ENCODE peak calls at places on chromosomes 2 and 18, in eight cellular contexts. F is heart left ventricle, C is Panc1, N is aorta, V is RWPE2, Q is body of pancreas, Y is K562, I is psoas muscle. H is an unnamed sample.

GRCh38 chr2:204871246-204871953 is 326.1 kb downstream of the PARD3B start:
- ATAC-seq in F (no peak), C (peak), N (no peak), V (no peak), Q (no peak), Y (no peak), I (no peak), H (no peak)

GRCh38 chr2:7950035-7950612 is 731.7 kb upstream of the ID2 start:
- ATAC-seq in F (no peak), C (no peak), N (peak), V (no peak), Q (no peak), Y (no peak), I (no peak), H (no peak)

GRCh38 chr2:159525012-159525411 is 91.3 kb downstream of the BAZ2B start:
- ATAC-seq in F (no peak), C (no peak), N (no peak), V (no peak), Q (no peak), Y (no peak), I (no peak), H (no peak)

GRCh38 chr2:230946429-230947234 is 21.6 kb upstream of the GPR55 start:
- ATAC-seq in F (no peak), C (no peak), N (no peak), V (no peak), Q (no peak), Y (no peak), I (no peak), H (no peak)

GRCh38 chr18:55244520-55244919 is 285.3 kb upstream of the CCDC68 start:
- ATAC-seq in F (peak), C (no peak), N (no peak), V (no peak), Q (no peak), Y (no peak), I (no peak), H (peak)

GRCh38 chr18:45266023-45266422 is 349.3 kb upstream of the SLC14A2 start:
- ATAC-seq in F (no peak), C (no peak), N (no peak), V (no peak), Q (no peak), Y (no peak), I (no peak), H (no peak)

GRCh38 chr2:6906165-6906751 is 11.0 kb upstream of the RNF144A start:
- ATAC-seq in F (no peak), C (no peak), N (no peak), V (no peak), Q (no peak), Y (no peak), I (no peak), H (no peak)

GRCh38 chr2:9639000-9639602 is 8.3 kb upstream of the YWHAQ start:
- ATAC-seq in F (peak), C (peak), N (no peak), V (no peak), Q (no peak), Y (no peak), I (no peak), H (peak)

GRCh38 chr18:22711381-22711717 is 221.8 kb upstream of the RBBP8 start:
- ATAC-seq in F (no peak), C (peak), N (no peak), V (peak), Q (peak), Y (no peak), I (no peak), H (no peak)

GRCh38 chr18:48796491-48797205 is 154.1 kb downstream of the SMAD7 start:
- ATAC-seq in F (no peak), C (no peak), N (no peak), V (no peak), Q (no peak), Y (no peak), I (no peak), H (no peak)

GRCh38 chr2:205768815-205769493 is 86.7 kb downstream of the NRP2 start:
- ATAC-seq in F (no peak), C (no peak), N (no peak), V (peak), Q (no peak), Y (no peak), I (no peak), H (peak)

GRCh38 chr2:21256006-21256405 is 132.2 kb downstream of the TDRD15 start:
- ATAC-seq in F (peak), C (no peak), N (no peak), V (peak), Q (peak), Y (peak), I (no peak), H (peak)

GRCh38 chr2:68796306-68796905 is 61.8 kb downstream of the ARHGAP25 start:
- ATAC-seq in F (peak), C (no peak), N (no peak), V (no peak), Q (no peak), Y (no peak), I (no peak), H (no peak)

GRCh38 chr2:68799138-68799537 is 64.5 kb downstream of the ARHGAP25 start:
- ATAC-seq in F (no peak), C (no peak), N (no peak), V (peak), Q (no peak), Y (no peak), I (no peak), H (no peak)

GRCh38 chr2:68798574-68798973 is 64.0 kb downstream of the ARHGAP25 start:
- ATAC-seq in F (no peak), C (no peak), N (no peak), V (no peak), Q (no peak), Y (no peak), I (no peak), H (no peak)

GRCh38 chr2:68800517-68800916 is 65.9 kb downstream of the ARHGAP25 start:
- ATAC-seq in F (no peak), C (no peak), N (no peak), V (no peak), Q (no peak), Y (no peak), I (no peak), H (no peak)

GRCh38 chr2:68799615-68800400 is 65.2 kb downstream of the ARHGAP25 start:
- ATAC-seq in F (no peak), C (no peak), N (no peak), V (peak), Q (no peak), Y (no peak), I (no peak), H (no peak)
- H3K4me3 ChIP-seq in F (no peak), C (no peak), N (no peak), V (no peak), Q (no peak), Y (no peak), I (no peak), H (no peak)

DNA sequence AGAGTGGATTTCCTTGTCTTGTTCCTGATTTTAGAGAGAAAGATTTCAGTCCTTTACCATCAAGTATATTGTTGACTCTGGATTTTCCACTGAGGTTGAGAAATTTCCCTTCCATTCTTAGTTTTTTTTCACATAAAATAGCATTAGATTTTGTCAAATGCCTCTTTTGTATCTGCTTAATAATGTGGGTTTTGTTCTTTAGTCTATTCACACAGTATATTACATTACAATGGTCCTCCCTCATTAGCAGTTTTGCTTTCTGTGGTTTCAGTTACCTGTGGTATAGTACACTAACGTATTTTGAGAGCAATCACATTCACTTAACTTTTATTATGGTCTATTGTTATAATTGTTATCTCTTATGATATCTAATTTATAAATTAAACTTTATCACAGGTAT is 105.5 kb downstream of the THADA start:
- ATAC-seq in F (no peak), C (no peak), N (no peak), V (no peak), Q (no peak), Y (no peak), I (no peak), H (no peak)
- H3K27ac ChIP-seq in F (no peak), C (no peak), N (no peak), V (peak), Q (no peak), Y (no peak), I (no peak), H (no peak)

GRCh38 chr2:144941743-144942488 is 422.0 kb upstream of the ZEB2 start:
- ATAC-seq in F (no peak), C (no peak), N (no peak), V (no peak), Q (no peak), Y (no peak), I (no peak), H (no peak)

GRCh38 chr2:144942516-144943256 is 422.8 kb upstream of the ZEB2 start:
- ATAC-seq in F (no peak), C (no peak), N (no peak), V (peak), Q (no peak), Y (peak), I (no peak), H (no peak)

GRCh38 chr2:144943986-144944385 is 424.1 kb upstream of the ZEB2 start:
- ATAC-seq in F (no peak), C (no peak), N (no peak), V (peak), Q (no peak), Y (no peak), I (no peak), H (no peak)

GRCh38 chr2:144944506-144945230 is 424.7 kb upstream of the ZEB2 start:
- ATAC-seq in F (no peak), C (no peak), N (no peak), V (peak), Q (no peak), Y (no peak), I (no peak), H (no peak)

GRCh38 chr2:144943293-144943941 is 423.5 kb upstream of the ZEB2 start:
- ATAC-seq in F (no peak), C (no peak), N (no peak), V (no peak), Q (no peak), Y (peak), I (no peak), H (no peak)
- H3K4me3 ChIP-seq in F (no peak), C (no peak), N (no peak), V (no peak), Q (no peak), Y (no peak), I (no peak), H (no peak)

GRCh38 chr2:85893428-85894258 is 4.9 kb upstream of the ST3GAL5 start:
- ATAC-seq in F (no peak), C (peak), N (no peak), V (peak), Q (no peak), Y (no peak), I (no peak), H (no peak)
- H3K27ac ChIP-seq in F (no peak), C (no peak), N (no peak), V (peak), Q (no peak), Y (no peak), I (no peak), H (no peak)

DNA sequence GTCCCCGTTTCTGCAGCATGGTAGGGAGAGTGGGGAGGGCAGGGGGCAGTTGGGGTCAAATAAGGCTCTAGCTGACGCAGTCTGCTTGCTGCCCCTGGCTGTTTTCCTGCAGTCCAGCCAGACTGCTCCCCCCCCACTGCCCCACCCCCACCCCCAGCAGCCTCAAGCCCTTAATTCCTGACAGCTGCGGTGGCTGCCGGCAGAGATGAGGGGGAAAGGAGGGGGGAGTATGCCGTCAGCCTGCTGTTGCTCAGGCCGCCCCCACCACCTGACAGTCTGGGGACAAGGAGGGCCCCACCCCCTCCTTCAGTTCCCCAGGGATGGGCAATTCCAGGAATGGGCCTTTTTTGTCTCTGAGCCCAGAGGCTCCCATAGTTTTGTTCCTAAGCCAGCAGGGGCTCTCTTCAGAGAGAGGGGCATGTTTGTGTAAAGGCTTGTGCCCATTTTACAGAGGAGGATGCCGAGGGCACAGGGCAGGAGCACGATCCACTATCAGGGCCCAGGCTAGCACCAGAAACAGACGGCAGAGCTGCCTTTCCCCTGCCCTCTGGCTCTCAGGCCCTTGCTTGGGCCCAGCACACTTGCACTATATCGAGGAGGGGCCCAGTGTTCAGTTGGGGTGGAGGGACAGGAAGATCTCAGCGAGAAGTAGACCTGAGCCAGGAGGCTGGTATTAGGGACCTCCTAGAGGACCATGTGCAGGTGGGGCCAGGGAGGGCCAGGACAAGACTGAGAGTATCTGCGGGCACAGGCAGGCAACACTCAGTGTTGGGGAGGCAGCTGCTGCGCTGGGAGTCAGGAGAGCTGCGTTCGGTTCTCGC is 1.5 kb upstream of the WNT10A start:
- ATAC-seq in F (no peak), C (no peak), N (no peak), V (no peak), Q (no peak), Y (no peak), I (no peak), H (no peak)
- H3K4me3 ChIP-seq in F (no peak), C (no peak), N (no peak), V (no peak), Q (no peak), Y (no peak), I (no peak), H (no peak)

GRCh38 chr2:165277860-165278656 is 38.8 kb downstream of the SCN2A start:
- ATAC-seq in F (no peak), C (no peak), N (no peak), V (no peak), Q (no peak), Y (no peak), I (no peak), H (no peak)

GRCh38 chr2:165277295-165277694 is 38.1 kb downstream of the SCN2A start:
- ATAC-seq in F (no peak), C (no peak), N (no peak), V (no peak), Q (no peak), Y (no peak), I (no peak), H (no peak)

GRCh38 chr2:165273176-165273575 is 34.0 kb downstream of the SCN2A start:
- ATAC-seq in F (no peak), C (no peak), N (no peak), V (no peak), Q (no peak), Y (no peak), I (no peak), H (no peak)

GRCh38 chr2:165275932-165276331 is 36.7 kb downstream of the SCN2A start:
- ATAC-seq in F (no peak), C (no peak), N (no peak), V (no peak), Q (no peak), Y (no peak), I (no peak), H (no peak)

DNA sequence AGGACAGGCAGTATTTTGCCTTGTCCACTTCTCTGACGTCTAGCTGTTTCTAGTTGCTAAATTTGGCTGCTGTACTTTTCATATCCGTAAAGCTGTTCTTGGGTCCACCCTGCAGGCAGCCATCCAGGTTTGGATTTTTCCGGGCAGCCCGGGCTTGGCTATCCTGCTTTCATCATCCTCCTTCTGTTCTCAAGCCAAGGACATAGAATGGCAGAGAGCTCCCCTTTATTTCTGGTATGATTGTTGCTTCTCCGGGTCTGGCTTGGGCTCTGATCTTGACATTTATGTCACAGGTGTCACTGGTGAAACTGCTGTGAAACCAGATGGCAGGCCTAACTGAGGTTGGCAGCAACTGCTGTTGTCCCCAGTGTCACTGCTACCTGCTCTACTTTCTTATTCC is 35.5 kb downstream of the SCN2A start:
- ATAC-seq in F (peak), C (no peak), N (peak), V (no peak), Q (peak), Y (no peak), I (peak), H (peak)
- H3K27ac ChIP-seq in F (no peak), C (no peak), N (no peak), V (no peak), Q (no peak), Y (no peak), I (peak), H (peak)

GRCh38 chr2:27133905-27134780 is at the start of gene PREB:
- ATAC-seq in F (peak), C (peak), N (peak), V (peak), Q (peak), Y (peak), I (peak), H (peak)

GRCh38 chr2:27136751-27137150 is 2.3 kb upstream of the PREB start:
- ATAC-seq in F (no peak), C (no peak), N (no peak), V (no peak), Q (no peak), Y (no peak), I (no peak), H (no peak)

GRCh38 chr2:27133195-27133875 is 1.1 kb downstream of the PREB start:
- ATAC-seq in F (no peak), C (no peak), N (no peak), V (no peak), Q (no peak), Y (peak), I (peak), H (no peak)

GRCh38 chr2:27135471-27135955 is 1.1 kb upstream of the PREB start:
- ATAC-seq in F (no peak), C (no peak), N (no peak), V (no peak), Q (no peak), Y (no peak), I (no peak), H (no peak)

DNA sequence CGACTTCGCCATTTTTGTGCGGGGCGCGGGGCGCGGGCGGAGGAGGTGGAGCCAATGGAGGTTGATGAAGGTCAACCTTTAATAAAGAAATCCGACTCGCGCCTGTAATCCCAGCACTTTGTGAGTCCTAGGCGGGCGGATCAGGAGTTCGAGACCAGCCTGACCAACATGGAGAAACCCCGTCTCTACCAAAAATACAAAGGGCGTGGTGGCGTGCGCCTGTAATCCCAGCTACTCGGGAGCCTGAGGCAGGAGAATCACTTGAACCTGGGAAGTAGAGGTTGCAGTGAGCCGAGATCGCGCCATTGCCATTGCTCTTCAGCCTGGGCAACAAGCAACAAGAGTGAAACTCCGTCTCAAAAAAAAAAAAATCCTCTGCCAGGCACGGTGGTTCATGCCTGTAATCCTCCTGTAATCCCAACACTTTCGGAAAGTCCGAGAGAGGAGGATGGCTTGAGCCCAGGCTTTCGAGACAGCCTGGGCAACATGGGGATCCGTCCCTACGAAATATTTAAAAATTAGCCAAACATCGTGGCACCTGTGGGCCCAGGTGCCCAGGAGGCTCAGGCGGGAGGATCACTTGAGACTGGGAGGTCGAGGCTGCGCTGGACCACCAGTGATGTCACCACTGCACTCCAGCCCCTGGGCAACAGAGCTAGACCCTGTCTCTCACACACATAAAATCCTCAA is 490 bp upstream of the PREB start:
- ATAC-seq in F (no peak), C (no peak), N (no peak), V (no peak), Q (no peak), Y (no peak), I (no peak), H (no peak)
- H3K4me3 ChIP-seq in F (peak), C (peak), N (no peak), V (peak), Q (no peak), Y (peak), I (peak), H (peak)

GRCh38 chr2:66872926-66873714 is 438.2 kb downstream of the MEIS1 start:
- ATAC-seq in F (no peak), C (no peak), N (no peak), V (no peak), Q (peak), Y (no peak), I (no peak), H (no peak)
- H3K27ac ChIP-seq in F (no peak), C (no peak), N (no peak), V (no peak), Q (peak), Y (no peak), I (no peak), H (no peak)

DNA sequence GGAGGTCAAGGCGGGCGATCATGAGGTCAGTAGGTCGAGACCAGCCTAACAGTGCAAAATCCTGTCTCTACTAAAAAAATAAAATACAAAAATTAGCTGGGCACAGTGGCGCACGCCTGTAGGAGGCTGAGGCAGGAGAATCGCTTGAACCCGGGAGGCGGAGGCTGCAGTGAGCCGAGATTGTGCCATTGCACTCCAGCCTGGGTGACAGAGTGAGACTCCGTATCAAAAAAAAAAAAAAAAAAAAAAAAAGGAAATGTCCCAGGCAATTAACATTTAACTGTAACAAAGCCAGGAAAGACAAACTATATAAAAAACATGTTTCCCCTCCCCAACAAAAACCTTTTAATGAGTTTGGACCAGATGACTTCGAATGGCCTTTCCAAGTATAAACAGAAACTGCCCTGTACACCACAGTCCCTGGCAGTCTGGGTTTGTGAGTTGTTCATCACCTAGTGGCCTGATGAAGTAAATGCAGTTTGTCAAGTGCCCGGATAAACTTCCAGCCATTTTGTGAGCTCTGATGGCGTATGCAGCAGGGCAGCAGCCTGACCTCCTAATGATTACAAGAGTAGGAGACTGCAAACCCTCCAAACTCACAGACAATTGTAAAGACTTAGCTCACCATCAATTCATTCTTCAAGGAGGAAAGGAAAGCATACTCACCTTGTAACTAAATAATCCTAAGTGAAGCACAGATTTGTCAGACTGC is 16.6 kb upstream of the PCBP1 start:
- ATAC-seq in F (peak), C (peak), N (peak), V (peak), Q (peak), Y (peak), I (peak), H (peak)
- H3K4me3 ChIP-seq in F (peak), C (no peak), N (no peak), V (no peak), Q (no peak), Y (no peak), I (peak), H (peak)